ENCODE peak calls at places on chromosomes 7 and 10, in six cellular contexts. V, I, N, K, X and S are unnamed samples.

GRCh38 chr7:26686448-26686981 is 177.9 kb downstream of the SKAP2 start:
- DNase-seq in V (peak), N (peak), I (no peak), K (no peak), X (no peak), S (no peak)

GRCh38 chr7:28889290-28889689 is 68.8 kb downstream of the TRIL start:
- DNase-seq in N (peak), X (no peak), V (no peak), I (no peak), K (no peak), S (no peak)

GRCh38 chr7:99839560-99840011 is 11.8 kb downstream of the CYP3A43 start:
- DNase-seq in K (no peak), I (no peak), N (peak), X (no peak), V (no peak), S (no peak)

GRCh38 chr10:36578306-36578705 is 547.1 kb upstream of the ANKRD30A start:
- DNase-seq in V (no peak), X (peak), N (no peak), I (no peak), K (no peak), S (no peak)

GRCh38 chr7:14303536-14303935 is 314.1 kb upstream of the ETV1 start:
- DNase-seq in X (no peak), I (no peak), V (no peak), K (no peak), N (no peak), S (no peak)

GRCh38 chr10:104332243-104333036 is 5.8 kb downstream of the ITPRIP start:
- DNase-seq in I (no peak), N (no peak), V (no peak), X (no peak), K (no peak), S (no peak)

GRCh38 chr7:142439739-142440138 is 181.9 kb upstream of the PRSS58 start:
- DNase-seq in I (no peak), K (no peak), X (no peak), V (no peak), N (no peak), S (no peak)

GRCh38 chr7:102927303-102927933 is 14.6 kb downstream of the LRRC17 start:
- DNase-seq in X (no peak), K (no peak), N (no peak), I (no peak), V (no peak), S (no peak)

GRCh38 chr10:46992794-46993552 is 81.7 kb downstream of the PTPN20 start:
- DNase-seq in V (peak), X (peak), I (no peak), K (no peak), N (peak), S (no peak)

GRCh38 chr7:33050425-33051318 is 11.9 kb downstream of the NT5C3A start:
- DNase-seq in I (no peak), N (no peak), K (no peak), V (peak), X (no peak), S (no peak)

GRCh38 chr10:86655173-86655540 is 810 bp downstream of the OPN4 start:
- DNase-seq in K (no peak), X (no peak), I (no peak), V (no peak), N (no peak), S (no peak)

GRCh38 chr7:98826811-98827231 is 43.0 kb downstream of the TMEM130 start:
- DNase-seq in V (peak), I (no peak), N (peak), X (no peak), K (no peak), S (no peak)

GRCh38 chr7:147509859-147510542 is 1080.6 kb upstream of the C7orf33 start:
- DNase-seq in N (no peak), K (no peak), V (no peak), I (no peak), X (peak), S (no peak)

GRCh38 chr7:128831994-128832879 is 2.0 kb downstream of the FLNC start:
- DNase-seq in V (peak), K (no peak), X (no peak), N (peak), I (no peak), S (no peak)

GRCh38 chr7:30562498-30562897 is 32.2 kb upstream of the GARS1 start:
- DNase-seq in K (no peak), I (no peak), X (no peak), N (no peak), V (no peak), S (no peak)